ENCODE peak calls at places on chromosomes 4 and X, in six cellular contexts. Z is HS-27A; K is globus pallidus; U is brain microvascular endothelial cell; H is stimulated activated CD4-positive, alpha-beta T cell treated with anti-CD3 and anti-CD28 coated beads, Interleukin-4, amount 100 ng/mL, for 48 hours; V is AG08395. F is an unnamed sample.

GRCh38 chr4:5839751-5840674 is 52.9 kb downstream of the CRMP1 start:
- DNase-seq in Z (no peak), K (no peak), U (no peak), H (no peak), V (peak; percentile 35), F (peak; percentile 53)

GRCh38 chr4:74062954-74063353 is 24.5 kb upstream of the CXCL3 start:
- DNase-seq in Z (no peak), K (no peak), U (no peak), H (no peak), V (no peak), F (no peak)

GRCh38 chr4:45183905-45184304 is 457.5 kb upstream of the GNPDA2 start:
- DNase-seq in Z (no peak), K (peak; percentile 19), U (no peak), H (no peak), V (no peak), F (no peak)

GRCh38 chr4:78691971-78692814 is 84.0 kb upstream of the BMP2K start:
- DNase-seq in Z (no peak), K (peak; percentile 19), U (peak; percentile 41), H (no peak), V (peak; percentile 20), F (peak; percentile 41)

GRCh38 chr4:4394644-4395043 is 7.7 kb downstream of the NSG1 start:
- DNase-seq in Z (no peak), K (no peak), U (peak; percentile 5), H (no peak), V (no peak), F (no peak)

GRCh38 chr4:10526431-10527222 is 69.4 kb upstream of the ZNF518B start:
- DNase-seq in Z (no peak), K (no peak), U (no peak), H (no peak), V (no peak), F (no peak)

GRCh38 chrX:34223574-34223973 is 91.5 kb upstream of the FAM47A start:
- DNase-seq in Z (no peak), K (no peak), U (no peak), H (no peak), V (no peak), F (no peak)

GRCh38 chr4:10622728-10623127 is 61.8 kb downstream of the CLNK start:
- DNase-seq in Z (no peak), K (no peak), U (no peak), H (no peak), V (no peak), F (no peak)

GRCh38 chr4:142348489-142349076 is 497.5 kb downstream of the INPP4B start:
- DNase-seq in Z (no peak), K (no peak), U (no peak), H (no peak), V (no peak), F (no peak)

GRCh38 chrX:47683171-47684145 is 24.5 kb upstream of the UXT start:
- DNase-seq in Z (no peak), K (no peak), U (no peak), H (no peak), V (no peak), F (no peak)

GRCh38 chr4:78954048-78954666 is 14.9 kb upstream of the PAQR3 start:
- DNase-seq in Z (no peak), K (no peak), U (no peak), H (no peak), V (no peak), F (no peak)

F was measured in AG10803.